ENCODE peak calls at places on chromosomes 16 and 17, in seven cellular contexts. P is A549, B is pancreas, R is PC-9, V is HCT116, Y is ascending aorta, H is aorta. U is an unnamed sample.
A peak's percentile ranks its signal among the peaks of the same experiment; 100 is the strongest.

GRCh38 chr17:74598346-74599022 is 6.4 kb upstream of the CD300LD start:
- DNase-seq in P (no peak), B (no peak), R (no peak), V (no peak), Y (no peak), H (no peak), U (no peak)

GRCh38 chr16:63816304-63816703 is 1305.6 kb downstream of the CDH11 start:
- DNase-seq in P (no peak), B (no peak), R (no peak), V (no peak), Y (no peak), H (no peak), U (no peak)

GRCh38 chr17:82212331-82213250 is at the start of gene CCDC57:
- DNase-seq in P (peak; percentile 92), B (peak; percentile 95), R (no peak), V (no peak), Y (peak; percentile 89), H (peak; percentile 89), U (peak; percentile 94)

GRCh38 chr17:55320594-55321506 is 56.1 kb downstream of the HLF start:
- DNase-seq in P (no peak), B (no peak), R (no peak), V (no peak), Y (peak; percentile 82), H (peak; percentile 62), U (no peak)

GRCh38 chr16:77183137-77183536 is 7.9 kb upstream of the MON1B start:
- DNase-seq in P (no peak), B (no peak), R (peak; percentile 41), V (no peak), Y (no peak), H (no peak), U (no peak)

GRCh38 chr16:68869492-68870084 is 26.3 kb downstream of the TANGO6 start:
- DNase-seq in P (no peak), B (no peak), R (no peak), V (no peak), Y (no peak), H (no peak), U (no peak)

GRCh38 chr17:44807093-44807816 is 22.8 kb downstream of the GJC1 start:
- DNase-seq in P (no peak), B (no peak), R (no peak), V (no peak), Y (no peak), H (no peak), U (no peak)

GRCh38 chr17:42288078-42288984 is at the start of gene STAT5A:
- DNase-seq in P (peak; percentile 83), B (peak; percentile 95), R (peak; percentile 51), V (no peak), Y (peak; percentile 95), H (peak; percentile 96), U (no peak)

GRCh38 chr17:77349976-77350830 is 209.4 kb downstream of the SEC14L1 start:
- DNase-seq in P (no peak), B (no peak), R (no peak), V (no peak), Y (peak; percentile 49), H (no peak), U (no peak)

GRCh38 chr17:37744961-37745800 is at the start of gene HNF1B:
- DNase-seq in P (peak; percentile 76), B (peak; percentile 81), R (no peak), V (no peak), Y (no peak), H (no peak), U (no peak)

GRCh38 chr16:80375973-80376372 is 164.8 kb upstream of the DYNLRB2 start:
- DNase-seq in P (no peak), B (no peak), R (no peak), V (no peak), Y (no peak), H (no peak), U (no peak)

GRCh38 chr16:27154573-27155521 is 48.5 kb upstream of the KDM8 start:
- DNase-seq in P (peak; percentile 60), B (peak; percentile 77), R (no peak), V (peak; percentile 56), Y (peak; percentile 63), H (peak; percentile 64), U (peak; percentile 42)

GRCh38 chr17:42365136-42365535 is 23.1 kb downstream of the STAT3 start:
- DNase-seq in P (no peak), B (no peak), R (no peak), V (no peak), Y (peak; percentile 76), H (peak; percentile 57), U (no peak)

GRCh38 chr17:33012522-33013033 is 20.9 kb downstream of the SPACA3 start:
- DNase-seq in P (peak; percentile 79), B (no peak), R (peak; percentile 54), V (no peak), Y (peak; percentile 55), H (no peak), U (no peak)

GRCh38 chr17:20896153-20896649 is 146.6 kb downstream of the USP22 start:
- DNase-seq in P (no peak), B (peak; percentile 62), R (no peak), V (no peak), Y (no peak), H (peak; percentile 53), U (no peak)

GRCh38 chr17:280216-280615 is 72.4 kb downstream of the RPH3AL start:
- DNase-seq in P (no peak), B (peak; percentile 20), R (no peak), V (no peak), Y (peak; percentile 31), H (peak; percentile 21), U (no peak)

GRCh38 chr16:19128454-19129210 is 14.9 kb downstream of the ITPRIPL2 start:
- DNase-seq in P (no peak), B (no peak), R (no peak), V (no peak), Y (no peak), H (no peak), U (no peak)

GRCh38 chr16:14302031-14302398 is 230.9 kb downstream of the MRTFB start:
- DNase-seq in P (peak; percentile 56), B (peak; percentile 85), R (peak; percentile 65), V (no peak), Y (peak; percentile 81), H (peak; percentile 72), U (peak; percentile 77)

GRCh38 chr17:80453980-80454556 is 22.3 kb downstream of the NPTX1 start:
- DNase-seq in P (peak; percentile 46), B (peak; percentile 67), R (no peak), V (no peak), Y (no peak), H (no peak), U (no peak)

GRCh38 chr16:31704138-31704537 is 169.5 kb upstream of the ZNF267 start:
- DNase-seq in P (no peak), B (peak; percentile 63), R (no peak), V (no peak), Y (no peak), H (no peak), U (no peak)

GRCh38 chr16:47705268-47705667 is 244.1 kb downstream of the PHKB start:
- DNase-seq in P (no peak), B (no peak), R (no peak), V (no peak), Y (no peak), H (no peak), U (peak; percentile 42)

GRCh38 chr17:36602030-36602737 is 801 bp downstream of the MRM1 start:
- DNase-seq in P (no peak), B (no peak), R (no peak), V (no peak), Y (no peak), H (no peak), U (peak; percentile 45)

GRCh38 chr17:36601303-36602029 is at the start of gene MRM1:
- DNase-seq in P (peak; percentile 89), B (peak; percentile 99), R (peak; percentile 86), V (peak; percentile 91), Y (peak; percentile 96), H (peak; percentile 97), U (peak; percentile 97)

GRCh38 chr17:36600936-36601302 is 464 bp upstream of the MRM1 start:
- DNase-seq in P (no peak), B (no peak), R (no peak), V (no peak), Y (no peak), H (no peak), U (no peak)

GRCh38 chr17:36600477-36600876 is 906 bp upstream of the MRM1 start:
- DNase-seq in P (no peak), B (no peak), R (no peak), V (no peak), Y (no peak), H (no peak), U (no peak)

GRCh38 chr17:36602924-36603384 is 1.6 kb downstream of the MRM1 start:
- DNase-seq in P (peak; percentile 78), B (no peak), R (peak; percentile 53), V (peak; percentile 58), Y (peak; percentile 80), H (no peak), U (peak; percentile 92)
- H3K27ac ChIP-seq in P (peak overlapping the region; percentile 87), B (no peak overlapping the region), R (no peak overlapping the region), V (peak overlapping the region; percentile 81), Y (no peak overlapping the region), H (no peak overlapping the region), U (no peak overlapping the region)

DNA sequence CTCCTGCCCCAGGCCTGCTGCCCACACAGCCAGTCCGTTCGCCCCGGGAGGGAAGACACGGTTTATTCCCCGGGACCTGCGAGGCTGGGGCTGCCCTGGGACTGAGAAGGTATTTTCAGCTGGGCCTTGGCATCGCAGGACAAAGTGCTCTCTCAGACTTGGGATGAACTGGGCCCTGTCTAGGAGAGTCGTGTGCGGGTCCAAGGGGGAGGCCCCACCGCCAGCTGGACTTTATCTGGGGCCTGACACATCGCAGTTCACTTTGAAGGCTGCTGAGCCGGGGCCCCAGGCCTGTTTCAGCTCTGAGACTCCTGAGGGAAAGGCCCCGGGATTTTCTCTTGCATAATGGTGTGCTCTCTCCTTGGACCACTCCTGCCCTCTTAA is 6.8 kb downstream of the CRISPLD2 start:
- DNase-seq in P (no peak), B (no peak), R (no peak), V (no peak), Y (no peak), H (no peak), U (no peak)
- H3K4me3 ChIP-seq in P (no peak overlapping the region), B (no peak overlapping the region), R (no peak overlapping the region), V (no peak overlapping the region), Y (no peak overlapping the region), H (no peak overlapping the region), U (no peak overlapping the region)

DNA sequence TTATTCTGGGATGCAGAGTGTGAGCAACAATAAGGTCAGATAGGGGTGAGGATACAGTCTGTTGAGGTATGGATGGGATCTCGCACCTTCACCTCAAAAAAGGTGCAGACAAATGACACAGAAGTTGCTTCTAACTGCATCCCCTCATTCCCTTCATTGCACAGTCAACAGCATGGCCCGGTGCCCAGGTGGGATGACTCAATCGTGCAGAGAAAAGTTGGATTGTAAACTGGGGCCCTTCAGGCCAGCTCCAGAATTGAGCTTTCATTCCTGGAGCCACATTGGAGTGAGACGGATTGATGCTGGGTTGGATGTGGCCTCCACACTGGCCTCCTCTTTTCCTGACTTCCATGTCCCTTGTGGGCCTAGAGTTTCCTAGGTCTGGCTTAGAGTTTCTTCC is 977.4 kb downstream of the KCNJ18 start:
- DNase-seq in P (no peak), B (no peak), R (no peak), V (no peak), Y (no peak), H (no peak), U (no peak)
- H3K9me3 ChIP-seq in P (no peaks in the 10 kb centered on the region), B (no peaks in the 10 kb centered on the region), R (no peaks in the 10 kb centered on the region), V (peaks cover 11% of the 10 kb centered on the region), Y (no peaks in the 10 kb centered on the region), H (no peaks in the 10 kb centered on the region), U (no peaks in the 10 kb centered on the region)

DNA sequence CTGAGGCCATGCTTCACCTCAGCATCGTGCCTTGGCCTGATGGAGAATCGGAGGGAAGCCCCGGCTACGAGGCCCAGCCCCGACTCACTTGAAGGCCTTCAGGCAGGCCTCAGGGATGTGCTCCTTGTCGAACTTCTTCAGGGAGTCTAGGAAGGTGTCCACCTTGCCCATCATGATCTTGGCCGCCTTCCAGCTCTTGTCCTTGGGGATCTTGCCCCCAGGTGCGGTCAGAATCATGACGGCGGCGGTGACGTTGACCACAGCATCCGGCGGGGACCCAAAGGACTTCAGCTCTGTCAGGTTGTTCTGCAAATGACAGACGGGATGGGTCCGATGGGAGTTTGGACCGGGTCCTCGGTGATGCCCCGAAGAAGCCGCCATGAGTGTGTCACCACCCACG is 81.2 kb downstream of the PGS1 start:
- DNase-seq in P (no peak), B (no peak), R (no peak), V (no peak), Y (no peak), H (no peak), U (no peak)
- H3K27ac ChIP-seq in P (no peak overlapping the region), B (no peak overlapping the region), R (no peak overlapping the region), V (no peak overlapping the region), Y (no peak overlapping the region), H (no peak overlapping the region), U (no peak overlapping the region)